ENCODE peak calls at places on chromosomes 3 and 15, in five cellular contexts. Y is IMR-90, B is trophoblast cell, L is neuronal stem cell, M is H9. G is an unnamed sample.

GRCh38 chr3:43879166-43879565 is 188.4 kb downstream of the ABHD5 start:
- DNase-seq in Y (no peak), B (peak; percentile 47), L (peak; percentile 48), M (peak; percentile 88), G (peak; percentile 89)

GRCh38 chr3:72338082-72338941 is 509.9 kb downstream of the SHQ1 start:
- DNase-seq in Y (peak; percentile 55), B (peak; percentile 92), L (no peak), M (no peak), G (no peak)

GRCh38 chr15:74767167-74768098 is 14.4 kb upstream of the CSK start:
- DNase-seq in Y (no peak), B (no peak), L (no peak), M (no peak), G (no peak)

GRCh38 chr3:117103645-117104044 is 394.1 kb downstream of the TUSC7 start:
- DNase-seq in Y (no peak), B (peak; percentile 2), L (no peak), M (no peak), G (peak; percentile 20)

GRCh38 chr15:56715220-56715619 is 18.1 kb downstream of the ZNF280D start:
- DNase-seq in Y (peak; percentile 11), B (no peak), L (no peak), M (no peak), G (no peak)

GRCh38 chr15:36407647-36408046 is 171.8 kb upstream of the CDIN1 start:
- DNase-seq in Y (peak; percentile 63), B (no peak), L (no peak), M (no peak), G (peak; percentile 16)

GRCh38 chr15:41927516-41927915 is 33.7 kb upstream of the SPTBN5 start:
- DNase-seq in Y (no peak), B (no peak), L (no peak), M (no peak), G (no peak)

GRCh38 chr3:116707531-116707930 is 2.0 kb upstream of the TUSC7 start:
- DNase-seq in Y (no peak), B (no peak), L (no peak), M (no peak), G (no peak)

GRCh38 chr3:146221276-146221675 is 29.6 kb downstream of the PLSCR4 start:
- DNase-seq in Y (peak; percentile 52), B (no peak), L (no peak), M (no peak), G (no peak)

GRCh38 chr15:91521996-91522395 is 331.5 kb upstream of the SLCO3A1 start:
- DNase-seq in Y (peak; percentile 82), B (no peak), L (no peak), M (no peak), G (no peak)

GRCh38 chr3:172098698-172099494 is 59.5 kb downstream of the FNDC3B start:
- DNase-seq in Y (no peak), B (no peak), L (no peak), M (peak; percentile 62), G (peak; percentile 92)

GRCh38 chr3:168047190-168047795 is 48.4 kb downstream of the GOLIM4 start:
- DNase-seq in Y (peak; percentile 87), B (peak; percentile 87), L (peak; percentile 46), M (no peak), G (peak; percentile 86)

GRCh38 chr3:188212308-188212969 is 58.5 kb downstream of the LPP start:
- DNase-seq in Y (peak; percentile 89), B (no peak), L (no peak), M (no peak), G (peak; percentile 87)

GRCh38 chr3:42007785-42008184 is 45.9 kb upstream of the ULK4 start:
- DNase-seq in Y (no peak), B (no peak), L (no peak), M (no peak), G (no peak)

GRCh38 chr15:75195766-75196241 is 5.9 kb upstream of the C15orf39 start:
- DNase-seq in Y (no peak), B (no peak), L (no peak), M (peak; percentile 55), G (no peak)

GRCh38 chr3:11910971-11911531 is 64.4 kb upstream of the TAMM41 start:
- DNase-seq in Y (no peak), B (peak; percentile 9), L (no peak), M (peak; percentile 10), G (no peak)

GRCh38 chr3:67381667-67382272 is 272.6 kb downstream of the SUCLG2 start:
- DNase-seq in Y (peak; percentile 27), B (peak; percentile 64), L (peak; percentile 23), M (no peak), G (no peak)

GRCh38 chr3:179260949-179261765 is 10.2 kb upstream of the KCNMB3 start:
- DNase-seq in Y (peak; percentile 48), B (peak; percentile 73), L (peak; percentile 29), M (peak; percentile 69), G (peak; percentile 59)

GRCh38 chr3:157858821-157859220 is 247.4 kb downstream of the SHOX2 start:
- DNase-seq in Y (no peak), B (no peak), L (no peak), M (no peak), G (no peak)

GRCh38 chr3:172313671-172314070 is 134.6 kb downstream of the GHSR start:
- DNase-seq in Y (peak; percentile 16), B (no peak), L (no peak), M (no peak), G (no peak)

GRCh38 chr3:149462653-149463052 is 11.8 kb upstream of the TM4SF4 start:
- DNase-seq in Y (peak; percentile 49), B (no peak), L (no peak), M (no peak), G (no peak)

GRCh38 chr15:75211436-75212199 is 9.9 kb downstream of the C15orf39 start:
- DNase-seq in Y (no peak), B (no peak), L (no peak), M (no peak), G (no peak)

GRCh38 chr15:92882697-92883642 is 17.2 kb upstream of the CHD2 start:
- DNase-seq in Y (no peak), B (no peak), L (no peak), M (no peak), G (peak; percentile 39)

GRCh38 chr15:92883643-92884458 is 16.3 kb upstream of the CHD2 start:
- DNase-seq in Y (peak; percentile 62), B (peak; percentile 74), L (no peak), M (no peak), G (peak; percentile 49)

GRCh38 chr15:92881570-92881837 is 18.6 kb upstream of the CHD2 start:
- DNase-seq in Y (no peak), B (no peak), L (no peak), M (no peak), G (no peak)

GRCh38 chr15:92880796-92881569 is 19.1 kb upstream of the CHD2 start:
- DNase-seq in Y (no peak), B (no peak), L (no peak), M (no peak), G (no peak)

GRCh38 chr15:92881838-92882696 is 18.1 kb upstream of the CHD2 start:
- DNase-seq in Y (peak; percentile 100), B (peak; percentile 100), L (peak; percentile 100), M (peak; percentile 99), G (peak; percentile 100)
- H4K8ac ChIP-seq in Y (peak overlapping the region; percentile 85), B (peak overlapping the region; percentile 95), L (no peak overlapping the region), M (no peak overlapping the region), G (no peak overlapping the region)

GRCh38 chr3:13332740-13333139 is 87.4 kb downstream of the NUP210 start:
- DNase-seq in Y (no peak), B (no peak), L (no peak), M (no peak), G (no peak)
- H2AK5ac ChIP-seq in Y (no peak overlapping the region), B (no peak overlapping the region), L (no peak overlapping the region), M (no peak overlapping the region), G (no peak overlapping the region)

DNA sequence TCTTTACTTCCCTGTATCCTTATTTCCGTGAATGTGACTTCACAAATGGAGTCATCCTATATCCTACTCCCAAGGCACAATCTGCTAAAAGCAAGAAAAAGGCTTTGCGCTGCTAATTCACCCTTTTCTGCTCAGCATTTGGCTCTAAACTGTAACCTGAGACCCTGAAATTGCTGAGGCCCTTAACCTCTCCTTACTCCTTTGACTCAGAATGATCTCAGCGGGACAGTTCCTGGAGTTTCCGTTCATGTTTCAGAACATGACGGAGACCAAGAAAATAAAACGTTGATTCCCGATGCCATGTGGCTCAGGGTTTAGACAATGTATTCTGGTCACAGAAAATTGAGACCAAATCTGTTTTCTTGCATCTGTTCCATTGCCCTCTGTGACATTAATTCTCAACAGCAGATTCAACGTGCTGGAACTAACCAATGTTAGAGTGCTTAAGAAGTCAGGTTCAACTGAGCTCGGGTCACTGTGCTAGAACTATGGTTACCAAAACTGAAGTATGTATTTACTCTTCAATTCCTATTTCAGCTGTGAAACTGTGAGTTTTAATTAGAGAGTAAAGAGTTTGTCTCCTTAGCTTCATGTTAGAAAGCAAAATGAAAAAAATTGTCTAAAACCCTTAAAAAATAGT is 45.4 kb upstream of the TMC3 start:
- DNase-seq in Y (peak; percentile 79), B (no peak), L (peak; percentile 26), M (peak; percentile 61), G (peak; percentile 74)
- H3K4me2 ChIP-seq in Y (peak overlapping the region; percentile 29), B (peak overlapping the region; percentile 35), L (peak overlapping the region; percentile 28), M (peak overlapping the region; percentile 85), G (no peak overlapping the region)

GRCh38 chr3:150721285-150722130 is 17.8 kb upstream of the ERICH6 start:
- DNase-seq in Y (peak; percentile 70), B (peak; percentile 87), L (peak; percentile 55), M (no peak), G (peak; percentile 77)
- H4K8ac ChIP-seq in Y (no peak overlapping the region), B (no peak overlapping the region), L (no peak overlapping the region), M (no peak overlapping the region), G (no peak overlapping the region)

DNA sequence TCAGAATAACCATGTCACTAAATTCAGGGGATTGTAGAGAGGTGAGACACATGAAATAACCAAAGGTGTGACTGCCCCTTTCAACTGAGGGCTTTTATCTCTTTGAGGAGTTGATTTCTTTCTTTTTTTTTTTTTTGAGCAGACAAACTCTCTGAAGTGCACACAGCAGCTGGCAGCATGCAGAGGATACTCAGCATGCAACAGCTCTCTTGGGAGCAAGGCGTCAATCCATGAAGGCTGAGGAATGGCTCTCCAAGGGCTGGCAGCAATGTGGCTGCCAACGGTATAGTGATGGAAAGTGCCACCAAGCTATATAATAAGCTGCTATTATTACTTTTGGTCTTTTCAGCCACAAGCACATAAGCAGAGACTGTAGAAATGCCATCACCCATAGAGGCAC is 226.7 kb upstream of the FEZF2 start:
- DNase-seq in Y (no peak), B (no peak), L (no peak), M (no peak), G (no peak)
- H2AK5ac ChIP-seq in Y (peak overlapping the region; percentile 21), B (no peak overlapping the region), L (no peak overlapping the region), M (no peak overlapping the region), G (no peak overlapping the region)

GRCh38 chr3:112253301-112253971 is 40.6 kb downstream of the SLC9C1 start:
- DNase-seq in Y (no peak), B (no peak), L (no peak), M (no peak), G (no peak)

GRCh38 chr3:112247351-112247750 is 46.7 kb downstream of the SLC9C1 start:
- DNase-seq in Y (no peak), B (no peak), L (no peak), M (no peak), G (no peak)

GRCh38 chr3:112247900-112248299 is 46.1 kb downstream of the SLC9C1 start:
- DNase-seq in Y (no peak), B (no peak), L (no peak), M (no peak), G (no peak)
- H3K4me2 ChIP-seq in Y (no peak overlapping the region), B (no peak overlapping the region), L (no peak overlapping the region), M (no peak overlapping the region), G (no peak overlapping the region)

G was measured in mesendoderm.